ENCODE peak calls at places on chromosomes 12 and 14, in six cellular contexts. P is WTC11, C is HEK293T, R is HCT116, G is GM12878, L is HepG2. I is an unnamed sample.

GRCh38 chr12:124443929-124444712 is 123.3 kb downstream of the NCOR2 start:
- DNase-seq in P (no peak), C (no peak), R (no peak), G (no peak), L (no peak), I (no peak)

GRCh38 chr12:96402061-96402460 is 1.8 kb upstream of the CDK17 start:
- DNase-seq in P (peak; percentile 46), C (no peak), R (no peak), G (no peak), L (no peak), I (no peak)

GRCh38 chr12:121227294-121227693 is 17.4 kb downstream of the P2RX4 start:
- DNase-seq in P (no peak), C (no peak), R (no peak), G (no peak), L (peak; percentile 63), I (no peak)

GRCh38 chr12:111448266-111448830 is 42.6 kb downstream of the SH2B3 start:
- DNase-seq in P (no peak), C (no peak), R (no peak), G (no peak), L (no peak), I (no peak)

GRCh38 chr12:52796429-52796794 is 495 bp upstream of the KRT3 start:
- DNase-seq in P (no peak), C (no peak), R (no peak), G (no peak), L (no peak), I (no peak)

GRCh38 chr12:104187446-104188155 is 28.0 kb upstream of the TXNRD1 start:
- DNase-seq in P (no peak), C (no peak), R (no peak), G (no peak), L (no peak), I (no peak)

GRCh38 chr14:39755269-39755878 is 323.1 kb upstream of the FBXO33 start:
- DNase-seq in P (no peak), C (no peak), R (no peak), G (no peak), L (no peak), I (no peak)

GRCh38 chr12:91142184-91142583 is 30.9 kb upstream of the LUM start:
- DNase-seq in P (no peak), C (no peak), R (no peak), G (no peak), L (no peak), I (no peak)

GRCh38 chr12:58818546-58818945 is 101.8 kb downstream of the LRIG3 start:
- DNase-seq in P (no peak), C (no peak), R (no peak), G (no peak), L (no peak), I (no peak)

GRCh38 chr12:10641735-10642500 is 28.5 kb upstream of the MAGOHB start:
- DNase-seq in P (no peak), C (no peak), R (no peak), G (no peak), L (no peak), I (no peak)

GRCh38 chr12:53696285-53696654 is 20.4 kb upstream of the ATP5MC2 start:
- DNase-seq in P (peak; percentile 74), C (peak; percentile 94), R (peak; percentile 95), G (peak; percentile 25), L (peak; percentile 82), I (peak; percentile 94)

GRCh38 chr12:98594050-98594853 is 766 bp downstream of the SLC25A3 start:
- DNase-seq in P (no peak), C (no peak), R (no peak), G (no peak), L (no peak), I (peak; percentile 45)

GRCh38 chr12:108711486-108712163 is 19.7 kb downstream of the CORO1C start:
- DNase-seq in P (no peak), C (no peak), R (no peak), G (no peak), L (no peak), I (no peak)

GRCh38 chr12:105382771-105383632 is 52.5 kb downstream of the C12orf75 start:
- DNase-seq in P (peak; percentile 15), C (peak; percentile 63), R (peak; percentile 41), G (peak; percentile 17), L (peak; percentile 55), I (peak; percentile 63)
- TF ChIP-seq SP1 in P (no peak), C (no peak), R (no peak), G (no peak), L (no peak), I (no peak)

GRCh38 chr14:102196436-102197230 is 56.9 kb downstream of the WDR20 start:
- DNase-seq in P (no peak), C (no peak), R (no peak), G (no peak), L (no peak), I (no peak)
- TF ChIP-seq SP1 in P (no peak), C (no peak), R (no peak), G (no peak), L (no peak), I (no peak)

DNA sequence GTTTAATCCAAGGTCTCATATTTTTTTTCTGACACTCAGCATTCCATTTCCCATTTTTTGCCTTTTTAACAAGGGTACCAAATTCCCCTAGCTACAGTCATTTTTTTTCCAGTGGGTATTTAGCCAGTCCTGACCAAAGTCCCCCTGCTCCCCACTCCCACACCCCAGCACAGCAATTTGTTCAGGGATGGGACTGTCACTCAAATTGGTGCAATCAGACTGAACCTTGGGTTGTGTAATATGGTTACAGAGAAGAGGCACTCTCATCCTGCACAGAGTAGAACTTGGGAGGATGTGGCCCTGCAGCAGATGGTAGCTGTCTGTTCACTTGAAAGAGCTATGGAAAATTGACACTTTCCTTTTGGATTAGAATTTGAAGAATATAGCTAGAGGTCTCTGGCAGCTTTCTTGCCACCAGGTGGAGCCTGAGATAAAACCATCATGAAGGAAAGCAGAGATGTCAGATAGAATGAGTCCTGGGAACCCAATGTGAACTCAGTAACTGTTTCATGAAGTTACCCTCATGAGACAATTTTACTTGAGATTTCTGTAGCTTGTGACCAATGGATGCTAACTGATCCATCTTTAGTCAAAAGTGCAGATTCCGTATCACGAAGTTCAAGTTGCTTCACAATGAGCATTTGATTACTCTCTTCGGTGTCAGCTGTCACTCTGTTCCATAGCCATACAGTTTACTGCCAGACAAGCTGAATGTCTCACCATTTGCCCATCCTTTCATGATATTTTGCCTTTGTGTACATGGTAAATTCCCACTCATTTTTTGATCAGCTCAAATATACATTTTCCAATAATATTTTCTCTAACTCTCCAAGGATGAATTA is 394.0 kb upstream of the SYT1 start:
- DNase-seq in P (peak; percentile 44), C (peak; percentile 30), R (peak; percentile 37), G (no peak), L (peak; percentile 27), I (no peak)
- TF ChIP-seq SP1 in P (no peak), C (no peak), R (no peak), G (no peak), L (no peak), I (no peak)

GRCh38 chr14:101809671-101810514 is 48.4 kb downstream of the PPP2R5C start:
- DNase-seq in P (peak; percentile 76), C (peak; percentile 82), R (peak; percentile 91), G (peak; percentile 88), L (peak; percentile 91), I (peak; percentile 70)

GRCh38 chr14:101813171-101813759 is 51.8 kb downstream of the PPP2R5C start:
- DNase-seq in P (no peak), C (no peak), R (no peak), G (no peak), L (no peak), I (no peak)

GRCh38 chr14:101813833-101814232 is 52.3 kb downstream of the PPP2R5C start:
- DNase-seq in P (no peak), C (no peak), R (no peak), G (no peak), L (no peak), I (no peak)

GRCh38 chr14:101810897-101811620 is 49.5 kb downstream of the PPP2R5C start:
- DNase-seq in P (no peak), C (no peak), R (no peak), G (no peak), L (no peak), I (no peak)

DNA sequence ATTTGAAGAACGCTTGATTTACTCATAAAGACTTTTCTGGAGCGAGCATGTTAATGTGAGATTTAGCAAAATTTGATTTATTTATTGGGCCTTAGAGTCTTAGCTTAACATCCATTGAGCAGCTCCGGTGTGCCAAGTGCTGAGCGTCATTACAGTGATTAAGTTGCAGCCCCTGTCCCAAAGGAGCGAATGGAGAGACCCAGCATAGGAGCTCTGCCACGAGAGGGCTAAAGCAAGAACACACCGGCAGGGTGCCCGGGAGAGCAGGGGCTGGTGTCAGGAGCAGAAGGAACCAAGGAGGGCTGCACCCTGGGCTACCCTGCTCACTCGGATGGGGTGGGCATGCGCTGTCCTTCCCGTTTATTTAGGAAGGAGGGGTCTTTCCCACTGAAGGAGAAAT is 50.6 kb downstream of the PPP2R5C start:
- DNase-seq in P (no peak), C (no peak), R (no peak), G (no peak), L (no peak), I (no peak)
- TF ChIP-seq SP1 in P (no peak), C (no peak), R (no peak), G (no peak), L (no peak), I (no peak)

I was measured in K562.